ENCODE peak calls at places on chromosomes 2 and 18, in six cellular contexts. L is CD8-positive, alpha-beta T cell; P is effector memory CD8-positive, alpha-beta T cell; T is NCI-H2081; C is lung; O is T-helper 9 cell. A is an unnamed sample.

GRCh38 chr2:218024871-218025270 is 22.1 kb upstream of the TNS1 start:
- DNase-seq in P (no peak), L (no peak), T (no peak), O (no peak), C (no peak), A (no peak)

GRCh38 chr18:62877448-62878221 is 162.3 kb downstream of the PHLPP1 start:
- DNase-seq in C (no peak), O (no peak), P (no peak), L (no peak), T (no peak), A (no peak)

GRCh38 chr18:10754128-10754527 is 228.3 kb downstream of the NAPG start:
- DNase-seq in T (no peak), P (no peak), L (no peak), O (no peak), C (no peak), A (no peak)

GRCh38 chr2:238299803-238300202 is 11.4 kb upstream of the PER2 start:
- DNase-seq in T (no peak), C (no peak), P (no peak), L (no peak), O (no peak), A (no peak)

GRCh38 chr18:26943906-26944305 is 78.4 kb upstream of the AQP4 start:
- DNase-seq in L (no peak), O (no peak), P (no peak), T (no peak), C (no peak), A (no peak)

GRCh38 chr2:80715433-80715832 is 410.9 kb upstream of the LRRTM1 start:
- DNase-seq in L (no peak), P (no peak), O (no peak), T (no peak), C (no peak), A (no peak)

GRCh38 chr2:161999331-161999730 is 74.7 kb downstream of the DPP4 start:
- DNase-seq in O (no peak), T (no peak), P (no peak), L (no peak), C (no peak), A (no peak)

GRCh38 chr2:9251154-9252001 is 44.8 kb downstream of the ASAP2 start:
- DNase-seq in L (no peak), P (no peak), O (no peak), T (no peak), C (no peak), A (no peak)

GRCh38 chr2:132608222-132608795 is 61.7 kb downstream of the LYPD1 start:
- DNase-seq in O (no peak), P (no peak), L (no peak), T (no peak), C (no peak), A (no peak)

GRCh38 chr2:64985457-64985856 is 3.7 kb upstream of the SLC1A4 start:
- DNase-seq in C (no peak), T (no peak), L (no peak), O (no peak), P (no peak), A (no peak)

GRCh38 chr18:24118750-24119577 is 19.9 kb upstream of the CABYR start:
- DNase-seq in C (peak; percentile 68), T (peak; percentile 71), P (peak; percentile 74), O (peak; percentile 76), L (peak; percentile 73), A (peak; percentile 82)

GRCh38 chr2:133331437-133331836 is 236.8 kb downstream of the NCKAP5 start:
- DNase-seq in O (no peak), L (no peak), C (peak; percentile 38), T (no peak), P (no peak), A (no peak)

GRCh38 chr18:46343940-46344372 is 239.8 kb downstream of the HAUS1 start:
- DNase-seq in L (peak; percentile 53), T (peak; percentile 43), C (peak; percentile 33), O (peak; percentile 28), P (peak; percentile 42), A (no peak)

GRCh38 chr2:220334210-220334609 is 706.8 kb downstream of the SLC4A3 start:
- DNase-seq in L (no peak), O (no peak), C (no peak), T (no peak), P (no peak), A (no peak)

GRCh38 chr2:35582637-35583036 is 772.9 kb upstream of the CRIM1 start:
- DNase-seq in C (no peak), T (no peak), L (no peak), P (no peak), O (no peak), A (no peak)

GRCh38 chr2:177929662-177930522 is 142.7 kb downstream of the PDE11A start:
- DNase-seq in L (no peak), C (no peak), T (no peak), O (no peak), P (no peak), A (no peak)

GRCh38 chr2:224217962-224218347 is 178.9 kb upstream of the SERPINE2 start:
- DNase-seq in C (no peak), O (no peak), P (no peak), T (no peak), L (no peak), A (no peak)

GRCh38 chr18:61991836-61992235 is 99.0 kb upstream of the RNF152 start:
- DNase-seq in L (no peak), T (no peak), P (no peak), O (no peak), C (no peak), A (no peak)

GRCh38 chr2:36433311-36434217 is 78.0 kb downstream of the CRIM1 start:
- DNase-seq in P (no peak), O (no peak), C (no peak), T (no peak), L (no peak), A (no peak)

GRCh38 chr2:36355157-36355889 is at the start of gene CRIM1:
- DNase-seq in O (peak; percentile 25), T (no peak), P (peak; percentile 36), L (peak; percentile 30), C (peak; percentile 82), A (peak; percentile 58)

GRCh38 chr2:127577973-127578372 is 42.5 kb downstream of the MYO7B start:
- DNase-seq in P (no peak), T (no peak), L (no peak), O (no peak), C (no peak), A (no peak)

GRCh38 chr2:890791-891190 is 59.9 kb upstream of the SNTG2 start:
- DNase-seq in C (peak; percentile 19), L (no peak), O (no peak), P (no peak), T (no peak), A (no peak)

GRCh38 chr2:240250150-240250984 is 109.9 kb upstream of the OTOS start:
- DNase-seq in C (peak; percentile 28), L (no peak), T (no peak), P (no peak), O (no peak), A (no peak)

GRCh38 chr2:238700506-238701050 is 147.3 kb upstream of the TWIST2 start:
- DNase-seq in C (no peak), T (no peak), O (no peak), P (no peak), L (no peak), A (no peak)

GRCh38 chr2:100482741-100483140 is 12.5 kb downstream of the NMS start:
- DNase-seq in C (no peak), T (no peak), P (no peak), O (no peak), L (no peak), A (no peak)

GRCh38 chr2:220455389-220455788 is 828.0 kb downstream of the SLC4A3 start:
- DNase-seq in L (no peak), T (no peak), C (no peak), P (no peak), O (no peak), A (no peak)

GRCh38 chr2:166031054-166031453 is 77.5 kb upstream of the TTC21B start:
- DNase-seq in O (no peak), L (no peak), C (no peak), T (no peak), P (no peak), A (no peak)

GRCh38 chr2:70498054-70498453 is 55.6 kb downstream of the TGFA start:
- DNase-seq in P (no peak), L (no peak), O (no peak), T (no peak), C (no peak), A (no peak)

GRCh38 chr2:63882395-63883130 is 40.9 kb downstream of the UGP2 start:
- DNase-seq in C (no peak), L (no peak), P (no peak), T (no peak), O (no peak), A (no peak)

GRCh38 chr2:143357956-143358355 is 228.7 kb downstream of the ARHGAP15 start:
- DNase-seq in L (no peak), C (no peak), T (no peak), O (no peak), P (no peak), A (no peak)

GRCh38 chr2:37630298-37630697 is 41.1 kb downstream of the CDC42EP3 start:
- DNase-seq in L (no peak), P (no peak), O (no peak), T (no peak), C (no peak), A (no peak)

GRCh38 chr2:66440011-66440542 is 5.2 kb downstream of the MEIS1 start:
- DNase-seq in O (no peak), P (no peak), C (no peak), T (no peak), L (no peak), A (no peak)